ENCODE peak calls at places on chromosomes 4 and X, in ten cellular contexts. U, R, K, L, F, C, G, S, N and T are unnamed samples.

GRCh38 chr4:184250795-184251679 is 33.4 kb upstream of the ENPP6 start:
- DNase-seq in S (peak), U (peak), R (no peak), G (no peak), L (no peak), K (peak), N (no peak), F (no peak), C (peak), T (no peak)

GRCh38 chr4:121989715-121990114 is 37.9 kb upstream of the TRPC3 start:
- DNase-seq in S (no peak), C (no peak), F (no peak), U (peak), R (no peak), N (no peak), L (no peak), G (no peak), K (peak), T (no peak)

GRCh38 chrX:103464774-103465117 is 54.5 kb downstream of the RAB40A start:
- DNase-seq in S (peak), L (no peak), U (peak), K (peak), G (peak), F (peak), C (peak), R (no peak), N (peak), T (peak)

GRCh38 chr4:10240691-10241090 is 124.1 kb upstream of the WDR1 start:
- DNase-seq in G (no peak), F (no peak), R (no peak), C (no peak), K (no peak), S (no peak), L (no peak), N (no peak), U (no peak), T (no peak)

GRCh38 chr4:63618883-63619573 is 790.2 kb downstream of the TECRL start:
- DNase-seq in K (peak), S (no peak), U (no peak), C (no peak), G (no peak), R (no peak), N (no peak), F (no peak), L (no peak), T (no peak)

GRCh38 chr4:89121711-89122387 is 10.5 kb downstream of the TIGD2 start:
- DNase-seq in U (no peak), C (no peak), S (no peak), N (no peak), K (no peak), G (no peak), R (no peak), F (no peak), L (no peak), T (no peak)

GRCh38 chr4:110165382-110166285 is 32.8 kb downstream of the ELOVL6 start:
- DNase-seq in C (no peak), L (no peak), K (peak), G (no peak), F (peak), S (peak), N (peak), U (no peak), R (no peak), T (peak)

GRCh38 chr4:1239949-1240305 is 9.0 kb downstream of the CTBP1 start:
- DNase-seq in G (no peak), K (no peak), S (no peak), C (no peak), R (no peak), N (no peak), U (no peak), L (no peak), F (no peak), T (no peak)

GRCh38 chrX:150017868-150018267 is 79.6 kb upstream of the EOLA2 start:
- DNase-seq in L (no peak), R (no peak), K (no peak), G (no peak), C (no peak), F (no peak), U (no peak), S (no peak), N (no peak), T (no peak)

GRCh38 chrX:39688576-39689373 is 409.0 kb downstream of the BCOR start:
- DNase-seq in S (no peak), K (peak), L (no peak), N (no peak), U (peak), C (no peak), G (peak), R (no peak), F (peak), T (peak)